ENCODE peak calls at places on chromosomes 16 and 17, in seven cellular contexts. I is activated T-cell treated with anti-CD3 and anti-CD28 coated beads for 4 hours; Q is activated naive CD4-positive, alpha-beta T cell treated with anti-CD3 and anti-CD28 coated beads, Interleukin-2, amount 10 ng/mL, durations not matched to agents 7 days and 5 days; H is NCI-H1436 treated with DMSO at 0.1 percent for 48 hours; V is heart left ventricle; O is NCI-H2029; J is stimulated activated CD4-positive, alpha-beta T cell treated with anti-CD3 and anti-CD28 coated beads, Interleukin-12 subunit alpha, Interleukin-12 subunit beta, amount 100 ng/mL, for 24 hours. E is an unnamed sample.

GRCh38 chr17:17204041-17204591 is 2.0 kb downstream of the PLD6 start:
- DNase-seq in O (no peak), I (no peak), Q (no peak), H (no peak), V (peak), J (no peak), E (no peak)

GRCh38 chr16:28528463-28528867 is 10.3 kb downstream of the NUPR1 start:
- DNase-seq in I (no peak), V (no peak), O (no peak), Q (no peak), H (no peak), J (no peak), E (no peak)

GRCh38 chr17:2289878-2290478 is 13.6 kb downstream of the SMG6 start:
- DNase-seq in I (no peak), H (no peak), Q (no peak), O (no peak), V (no peak), J (no peak), E (no peak)

GRCh38 chr16:24966599-24966998 is 48.6 kb downstream of the ARHGAP17 start:
- DNase-seq in H (no peak), V (no peak), J (no peak), Q (no peak), O (no peak), I (no peak), E (no peak)

GRCh38 chr16:19185510-19185851 is 17.4 kb downstream of the SYT17 start:
- DNase-seq in V (no peak), H (no peak), Q (no peak), I (no peak), O (no peak), J (no peak), E (no peak)

GRCh38 chr16:89360760-89361435 is 129.5 kb downstream of the ANKRD11 start:
- DNase-seq in V (no peak), O (no peak), H (no peak), J (peak), I (peak), Q (peak), E (peak)

GRCh38 chr16:19245326-19245925 is 40.1 kb upstream of the CLEC19A start:
- DNase-seq in I (no peak), H (no peak), Q (no peak), V (no peak), O (peak), J (no peak), E (peak)

GRCh38 chr16:30372725-30373124 is 1.9 kb upstream of the MYL11 start:
- DNase-seq in H (no peak), O (no peak), I (no peak), V (no peak), Q (no peak), J (no peak), E (no peak)

GRCh38 chr17:9079461-9080103 is 58.3 kb downstream of the NTN1 start:
- DNase-seq in H (no peak), I (no peak), Q (peak), J (no peak), V (no peak), O (no peak), E (no peak)

GRCh38 chr17:81165246-81166032 is at the start of gene PVALEF:
- DNase-seq in H (no peak), I (no peak), V (no peak), Q (no peak), J (no peak), O (no peak), E (no peak)

GRCh38 chr16:81493755-81494433 is 49.3 kb downstream of the CMIP start:
- DNase-seq in H (no peak), I (no peak), O (no peak), J (peak), Q (peak), V (no peak), E (peak)